ENCODE peak calls at places on chromosome 1, in ten cellular contexts. O, J, D, F, C, P, Q, Z, T and B are unnamed samples. For H3K4me1, the result is how much of the 10 kb centered on the place peaks cover.

GRCh38 chr1:152884506-152884905 is 6.4 kb downstream of the SMCP start:
- DNase-seq in P (no peak), O (no peak), Q (no peak), D (no peak), Z (no peak), C (no peak), F (no peak), T (no peak), J (no peak), B (no peak)

GRCh38 chr1:187641907-187642306 is 813.2 kb downstream of the PLA2G4A start:
- DNase-seq in Q (no peak), T (no peak), Z (no peak), D (no peak), C (no peak), P (no peak), J (no peak), O (no peak), F (no peak), B (no peak)

GRCh38 chr1:154474802-154475201 is 27.2 kb upstream of the TDRD10 start:
- DNase-seq in F (no peak), C (no peak), D (peak), Q (no peak), O (peak), P (peak), T (no peak), Z (no peak), J (no peak), B (no peak)

GRCh38 chr1:103461171-103462105 is 64.1 kb upstream of the RNPC3 start:
- DNase-seq in T (no peak), O (no peak), J (peak), Z (peak), D (no peak), C (no peak), F (no peak), Q (no peak), P (no peak), B (no peak)

GRCh38 chr1:1085171-1085841 is 11.2 kb upstream of the RNF223 start:
- DNase-seq in F (no peak), T (no peak), P (peak), O (no peak), Z (no peak), Q (no peak), J (no peak), D (peak), C (peak), B (no peak)

GRCh38 chr1:112394743-112395062 is 1.3 kb upstream of the CTTNBP2NL start:
- DNase-seq in D (no peak), C (no peak), Q (no peak), T (no peak), O (no peak), Z (no peak), J (no peak), P (no peak), F (no peak), B (no peak)

GRCh38 chr1:9494936-9495758 is 44.1 kb upstream of the SLC25A33 start:
- DNase-seq in C (peak), T (no peak), F (peak), D (peak), Q (no peak), Z (peak), P (peak), J (peak), O (no peak), B (no peak)

GRCh38 chr1:53011175-53011574 is 50.8 kb upstream of the PODN start:
- DNase-seq in C (no peak), Q (no peak), D (no peak), J (peak), O (no peak), T (no peak), F (no peak), Z (no peak), P (no peak), B (no peak)

GRCh38 chr1:205335692-205336091 is 14.1 kb upstream of the NUAK2 start:
- DNase-seq in O (peak), T (no peak), P (peak), C (peak), Z (peak), D (peak), Q (peak), F (peak), J (peak), B (no peak)

GRCh38 chr1:177571485-177572076 is 398.3 kb downstream of the SEC16B start:
- DNase-seq in J (no peak), P (peak), F (no peak), T (no peak), C (no peak), Q (no peak), D (no peak), Z (no peak), O (peak), B (no peak)

GRCh38 chr1:58922302-58923089 is 138.6 kb upstream of the JUN start:
- DNase-seq in Q (peak), O (no peak), J (no peak), P (peak), Z (no peak), D (peak), T (no peak), F (peak), C (no peak), B (peak)

GRCh38 chr1:51671527-51672325 is 54.8 kb downstream of the OSBPL9 start:
- DNase-seq in Q (no peak), O (no peak), T (no peak), C (no peak), Z (no peak), P (no peak), J (no peak), D (no peak), F (no peak), B (no peak)

GRCh38 chr1:228845101-228845500 is 109.8 kb downstream of the RHOU start:
- DNase-seq in O (no peak), F (no peak), Q (no peak), D (no peak), J (no peak), P (no peak), T (no peak), C (no peak), Z (no peak), B (no peak)

GRCh38 chr1:212281589-212281988 is 3.6 kb upstream of the PPP2R5A start:
- DNase-seq in C (no peak), Z (no peak), J (no peak), Q (no peak), F (no peak), D (no peak), O (no peak), T (no peak), P (no peak), B (no peak)

GRCh38 chr1:115929846-115930245 is 46.5 kb upstream of the SLC22A15 start:
- DNase-seq in P (no peak), Z (no peak), F (no peak), Q (no peak), D (no peak), O (no peak), T (no peak), J (no peak), C (no peak), B (no peak)

GRCh38 chr1:219676012-219676770 is 63.3 kb upstream of the ZC3H11B start:
- DNase-seq in C (no peak), Z (no peak), F (no peak), J (no peak), T (no peak), O (no peak), Q (no peak), D (no peak), P (no peak), B (no peak)

GRCh38 chr1:84573481-84573966 is 716 bp downstream of the CTBS start:
- DNase-seq in P (no peak), Z (no peak), C (no peak), D (no peak), Q (no peak), O (no peak), J (no peak), F (no peak), T (no peak), B (no peak)

GRCh38 chr1:107789817-107790609 is 175.0 kb downstream of the VAV3 start:
- DNase-seq in T (no peak), Q (peak), D (no peak), O (no peak), P (no peak), Z (no peak), F (no peak), C (no peak), J (no peak), B (no peak)

GRCh38 chr1:42940851-42941639 is 17.6 kb downstream of the SLC2A1 start:
- DNase-seq in D (no peak), Q (peak), J (no peak), O (peak), T (no peak), Z (no peak), F (no peak), P (no peak), C (peak), B (no peak)

GRCh38 chr1:27217401-27217800 is 17.0 kb upstream of the WDTC1 start:
- DNase-seq in Q (no peak), F (no peak), O (no peak), Z (no peak), D (no peak), C (no peak), P (no peak), T (no peak), J (no peak), B (no peak)

GRCh38 chr1:162235261-162235780 is 141.3 kb downstream of the SPATA46 start:
- DNase-seq in D (no peak), C (no peak), P (no peak), Q (no peak), O (peak), Z (no peak), F (no peak), J (no peak), T (no peak), B (no peak)

GRCh38 chr1:21115098-21115760 is 61.5 kb downstream of the EIF4G3 start:
- DNase-seq in J (no peak), F (no peak), Z (no peak), C (no peak), T (no peak), Q (no peak), P (no peak), D (peak), O (peak), B (no peak)

GRCh38 chr1:202146279-202146678 is 1.7 kb upstream of the ARL8A start:
- DNase-seq in J (no peak), Z (no peak), D (no peak), F (no peak), C (no peak), Q (no peak), O (no peak), P (no peak), T (no peak), B (no peak)

GRCh38 chr1:198072177-198072576 is 84.6 kb upstream of the NEK7 start:
- DNase-seq in J (no peak), T (no peak), Q (no peak), D (no peak), O (no peak), C (no peak), F (no peak), Z (peak), P (no peak), B (no peak)

GRCh38 chr1:109161836-109162606 is 48.1 kb downstream of the ELAPOR1 start:
- DNase-seq in O (no peak), T (no peak), J (no peak), Q (peak), Z (peak), C (peak), P (no peak), F (no peak), D (no peak), B (no peak)

GRCh38 chr1:225882699-225883615 is 777 bp upstream of the TMEM63A start:
- DNase-seq in C (peak), D (peak), T (no peak), J (peak), O (peak), Q (peak), P (peak), Z (peak), F (no peak), B (no peak)

GRCh38 chr1:63921357-63921756 is 147.5 kb downstream of the ROR1 start:
- DNase-seq in J (no peak), P (peak), D (peak), C (no peak), Q (no peak), O (no peak), T (no peak), Z (no peak), F (no peak), B (no peak)

GRCh38 chr1:5768014-5768413 is 224.2 kb downstream of the NPHP4 start:
- DNase-seq in O (no peak), F (no peak), P (no peak), C (peak), J (no peak), D (no peak), Q (no peak), T (no peak), Z (no peak), B (no peak)

GRCh38 chr1:17248781-17249180 is at the start of gene PADI3:
- DNase-seq in O (no peak), T (no peak), D (no peak), P (no peak), Z (peak), F (no peak), J (peak), Q (no peak), C (no peak), B (no peak)

GRCh38 chr1:37347104-37347503 is 127.3 kb upstream of the ZC3H12A start:
- DNase-seq in D (no peak), P (no peak), T (no peak), F (no peak), C (no peak), O (no peak), Q (no peak), J (no peak), Z (no peak), B (no peak)

GRCh38 chr1:211517006-211517405 is 25.0 kb upstream of the RD3 start:
- DNase-seq in P (peak), J (no peak), O (peak), T (no peak), F (no peak), C (no peak), D (peak), Q (no peak), Z (peak), B (no peak)

GRCh38 chr1:47697616-47698335 is 259.9 kb downstream of the FOXD2 start:
- DNase-seq in J (no peak), T (no peak), F (no peak), Q (no peak), O (no peak), D (peak), P (no peak), Z (no peak), C (peak), B (no peak)

GRCh38 chr1:207825719-207826556 is 74.1 kb downstream of the CD46 start:
- DNase-seq in O (peak), Q (no peak), D (peak), T (no peak), P (peak), J (peak), C (peak), Z (no peak), F (no peak), B (no peak)

GRCh38 chr1:6090996-6091822 is 45.5 kb downstream of the KCNAB2 start:
- DNase-seq in F (no peak), O (no peak), J (no peak), T (no peak), C (no peak), P (no peak), D (no peak), Q (no peak), Z (no peak), B (no peak)

GRCh38 chr1:25550155-25550506 is 6.7 kb downstream of the LDLRAP1 start:
- DNase-seq in C (no peak), Q (no peak), J (no peak), D (no peak), T (no peak), P (no peak), F (no peak), O (no peak), Z (no peak), B (no peak)

GRCh38 chr1:201673093-201673492 is 134.2 kb downstream of the NAV1 start:
- DNase-seq in P (no peak), F (no peak), C (no peak), O (no peak), D (no peak), Q (no peak), J (no peak), Z (no peak), T (no peak), B (no peak)

GRCh38 chr1:8864713-8865397 is 13.6 kb downstream of the ENO1 start:
- DNase-seq in C (no peak), Z (no peak), Q (no peak), J (no peak), P (no peak), T (no peak), O (no peak), D (no peak), F (no peak), B (no peak)

GRCh38 chr1:202860744-202861419 is 28.1 kb downstream of the RABIF start:
- DNase-seq in T (no peak), Z (peak), O (peak), P (peak), D (peak), C (peak), F (peak), J (peak), Q (peak), B (no peak)

GRCh38 chr1:19610282-19610978 is 33.7 kb upstream of the NBL1 start:
- DNase-seq in T (no peak), F (no peak), J (no peak), P (no peak), D (no peak), Z (no peak), O (no peak), C (no peak), Q (no peak), B (no peak)

GRCh38 chr1:78304766-78305165 is 186.0 kb upstream of the PTGFR start:
- DNase-seq in F (no peak), C (no peak), O (no peak), T (no peak), Q (no peak), D (no peak), Z (no peak), J (no peak), P (no peak), B (no peak)

GRCh38 chr1:78301141-78301540 is 189.6 kb upstream of the PTGFR start:
- DNase-seq in F (no peak), Q (no peak), T (no peak), C (no peak), Z (no peak), P (no peak), D (no peak), O (no peak), J (no peak), B (no peak)

GRCh38 chr1:78297828-78298227 is 192.9 kb upstream of the PTGFR start:
- DNase-seq in T (no peak), C (no peak), O (no peak), F (no peak), D (no peak), J (no peak), Q (no peak), P (no peak), Z (no peak), B (no peak)

GRCh38 chr1:78303620-78304019 is 187.2 kb upstream of the PTGFR start:
- DNase-seq in C (no peak), O (no peak), P (no peak), F (no peak), Q (no peak), Z (no peak), T (no peak), J (no peak), D (peak), B (no peak)
- TF ChIP-seq POLR2AphosphoS5 in C (no peak), O (no peak), P (no peak), F (peak), Q (no peak), Z (no peak), T (no peak), J (no peak), D (peak), B (peak)

GRCh38 chr1:67894981-67895735 is 61.9 kb upstream of the GNG12 start:
- DNase-seq in D (no peak), P (no peak), O (no peak), Q (no peak), F (no peak), C (no peak), Z (no peak), T (no peak), J (no peak), B (no peak)
- H3K4me1 ChIP-seq in D (under half), P (under half), O (under half), Q (under half), F (under half), C (under half), Z (under half), T (under half), J (under half), B (under half)

DNA sequence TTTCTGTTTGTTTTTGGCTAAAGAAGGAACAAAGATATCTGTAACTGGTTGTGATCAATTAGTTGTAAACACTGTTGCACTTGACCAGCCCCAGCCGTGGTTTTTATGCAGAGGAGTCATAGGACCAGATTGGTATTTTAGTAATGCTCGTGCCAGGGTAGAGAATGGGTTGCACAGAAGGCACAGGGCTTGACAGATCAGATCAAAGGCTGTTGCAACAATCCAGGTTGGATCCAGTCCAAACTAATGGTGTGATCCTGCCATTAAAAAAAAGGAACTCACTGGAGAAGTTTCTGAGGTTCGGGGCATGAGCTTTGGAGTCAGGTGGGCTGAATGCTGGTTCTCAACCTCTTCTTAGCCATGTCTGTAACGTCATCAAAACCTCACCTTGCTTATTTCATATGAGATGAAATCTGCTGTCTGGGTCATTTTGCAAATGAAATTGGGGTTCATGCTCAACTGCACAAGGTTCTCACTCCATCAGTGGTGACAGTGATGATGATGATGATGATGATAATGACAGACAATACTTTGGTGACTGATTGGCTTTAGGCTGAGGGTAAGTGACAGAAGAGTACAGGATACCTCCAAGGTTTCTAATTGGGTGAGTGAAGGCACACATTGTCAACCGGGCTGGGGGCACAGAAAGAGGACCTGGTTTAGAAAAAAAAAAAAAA is 43.1 kb downstream of the ZNF281 start:
- DNase-seq in Z (no peak), J (no peak), T (no peak), C (no peak), Q (no peak), P (no peak), F (no peak), O (no peak), D (no peak), B (no peak)
- TF ChIP-seq POLR2AphosphoS5 in Z (no peak), J (no peak), T (no peak), C (no peak), Q (no peak), P (no peak), F (no peak), O (no peak), D (no peak), B (no peak)

GRCh38 chr1:173153503-173153902 is 53.6 kb downstream of the TNFSF4 start:
- DNase-seq in F (no peak), Z (no peak), P (no peak), O (no peak), J (no peak), Q (no peak), T (no peak), C (no peak), D (no peak), B (no peak)
- H3K4me1 ChIP-seq in F (under half), Z (under half), P (under half), O (under half), J (under half), Q (under half), T (under half), C (under half), D (under half), B (under half)

DNA sequence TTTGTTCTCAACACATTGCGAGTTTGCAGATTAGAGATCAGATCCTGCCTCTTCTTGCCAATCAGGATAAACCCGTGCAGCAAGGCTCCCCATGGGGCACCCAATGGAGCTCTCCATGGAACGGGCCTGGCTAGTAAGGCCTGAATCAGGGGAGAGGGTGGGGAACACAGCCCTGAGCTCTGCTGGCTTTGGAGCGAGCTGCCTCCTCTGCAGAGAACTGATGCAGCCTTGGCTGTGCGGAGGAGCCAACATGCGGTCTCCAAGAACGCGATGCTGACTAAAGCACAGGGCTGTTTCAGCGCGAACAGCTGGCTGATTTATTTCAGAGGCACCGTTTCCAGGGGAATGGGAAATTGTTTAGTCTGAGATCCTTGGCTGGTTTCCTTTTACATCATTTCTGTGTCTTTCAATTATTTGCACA is 139.7 kb downstream of the TSEN15 start:
- DNase-seq in D (peak), J (no peak), P (no peak), T (no peak), F (no peak), O (no peak), Z (peak), Q (peak), C (no peak), B (no peak)
- TF ChIP-seq POLR2AphosphoS5 in D (peak), J (no peak), P (no peak), T (no peak), F (no peak), O (no peak), Z (no peak), Q (peak), C (no peak), B (no peak)